ENCODE peak calls at places on chromosomes 5 and 9, in five cellular contexts. One of them, this sample, is unnamed.

GRCh38 chr9:112582863-112583262 is 96.2 kb downstream of the KIAA1958 start:
- DNase-seq in AG08396: no peak
- DNase-seq in NCI-H1436: no peak
- DNase-seq in NCI-H774: no peak
- DNase-seq in fibroblast of lung: no peak
- DNase-seq in this sample: no peak

GRCh38 chr5:60535198-60535597 is 164.8 kb downstream of the DEPDC1B start:
- DNase-seq in AG08396: no peak
- DNase-seq in NCI-H1436: no peak
- DNase-seq in NCI-H774: no peak
- DNase-seq in fibroblast of lung: no peak
- DNase-seq in this sample: no peak

GRCh38 chr5:180209137-180209581 is at the start of gene RASGEF1C:
- DNase-seq in AG08396: peak; percentile 95
- DNase-seq in NCI-H1436: peak; percentile 2
- DNase-seq in NCI-H774: peak; percentile 42
- DNase-seq in fibroblast of lung: peak; percentile 48
- DNase-seq in this sample: peak; percentile 91

GRCh38 chr9:124298646-124299235 is 41.0 kb downstream of the NEK6 start:
- DNase-seq in AG08396: no peak
- DNase-seq in NCI-H1436: no peak
- DNase-seq in NCI-H774: no peak
- DNase-seq in fibroblast of lung: peak; percentile 46
- DNase-seq in this sample: no peak

GRCh38 chr5:143775258-143775657 is 36.7 kb upstream of the HMHB1 start:
- DNase-seq in AG08396: peak; percentile 33
- DNase-seq in NCI-H1436: no peak
- DNase-seq in NCI-H774: no peak
- DNase-seq in fibroblast of lung: peak; percentile 70
- DNase-seq in this sample: no peak

GRCh38 chr9:88418715-88419540 is 30.7 kb downstream of the SPIN1 start:
- DNase-seq in AG08396: no peak
- DNase-seq in NCI-H1436: no peak
- DNase-seq in NCI-H774: no peak
- DNase-seq in fibroblast of lung: peak; percentile 65
- DNase-seq in this sample: peak; percentile 29

GRCh38 chr9:133714606-133715294 is 23.4 kb downstream of the SARDH start:
- DNase-seq in AG08396: no peak
- DNase-seq in NCI-H1436: no peak
- DNase-seq in NCI-H774: no peak
- DNase-seq in fibroblast of lung: peak; percentile 82
- DNase-seq in this sample: peak; percentile 78

GRCh38 chr5:80990971-80991370 is 30.8 kb downstream of the RASGRF2 start:
- DNase-seq in AG08396: no peak
- DNase-seq in NCI-H1436: no peak
- DNase-seq in NCI-H774: no peak
- DNase-seq in fibroblast of lung: peak; percentile 28
- DNase-seq in this sample: no peak

GRCh38 chr5:15577132-15577531 is 77.2 kb downstream of the FBXL7 start:
- DNase-seq in AG08396: no peak
- DNase-seq in NCI-H1436: no peak
- DNase-seq in NCI-H774: no peak
- DNase-seq in fibroblast of lung: no peak
- DNase-seq in this sample: no peak

GRCh38 chr5:166602271-166602670 is 1689.2 kb upstream of the WWC1 start:
- DNase-seq in AG08396: no peak
- DNase-seq in NCI-H1436: no peak
- DNase-seq in NCI-H774: no peak
- DNase-seq in fibroblast of lung: no peak
- DNase-seq in this sample: no peak

GRCh38 chr5:16467363-16468219 is 2.0 kb upstream of the ZNF622 start:
- DNase-seq in AG08396: peak; percentile 55
- DNase-seq in NCI-H1436: no peak
- DNase-seq in NCI-H774: no peak
- DNase-seq in fibroblast of lung: peak; percentile 86
- DNase-seq in this sample: peak; percentile 28

GRCh38 chr5:112757468-112758208 is 20.0 kb downstream of the APC start:
- DNase-seq in AG08396: peak; percentile 18
- DNase-seq in NCI-H1436: peak; percentile 57
- DNase-seq in NCI-H774: peak; percentile 32
- DNase-seq in fibroblast of lung: peak; percentile 48
- DNase-seq in this sample: peak; percentile 68